ENCODE peak calls at places on chromosome 22, in ten cellular contexts. Y is left lung, P is dorsolateral prefrontal cortex, X is fibroblast of pulmonary artery, I is fibroblast of villous mesenchyme, D is heart right ventricle, H is brain microvascular endothelial cell, G is left ventricle myocardium inferior, T is thoracic aorta, N is AG09319. Z is an unnamed sample.

GRCh38 chr22:24391836-24392217 is 35.6 kb upstream of the ADORA2A start:
- DNase-seq in Y (no peak), P (no peak), X (peak; percentile 77), I (peak; percentile 78), D (no peak), H (peak; percentile 72), G (no peak), T (no peak), N (peak; percentile 52), Z (no peak)

GRCh38 chr22:33869946-33870345 is 50.3 kb downstream of the LARGE1 start:
- DNase-seq in Y (no peak), P (no peak), X (no peak), I (no peak), D (no peak), H (no peak), G (no peak), T (no peak), N (no peak), Z (no peak)

GRCh38 chr22:19878461-19879247 is 24.0 kb upstream of the GNB1L start:
- DNase-seq in Y (no peak), P (peak; percentile 39), X (no peak), I (peak; percentile 77), D (no peak), H (no peak), G (no peak), T (no peak), N (peak; percentile 29), Z (no peak)

GRCh38 chr22:47801541-47802245 is 1039.2 kb downstream of the TBC1D22A start:
- DNase-seq in Y (no peak), P (no peak), X (no peak), I (no peak), D (no peak), H (no peak), G (no peak), T (no peak), N (no peak), Z (no peak)

GRCh38 chr22:46522743-46523300 is 14.6 kb downstream of the CELSR1 start:
- DNase-seq in Y (no peak), P (no peak), X (no peak), I (no peak), D (no peak), H (no peak), G (no peak), T (no peak), N (no peak), Z (no peak)

GRCh38 chr22:37176464-37177061 is 11.5 kb downstream of the C1QTNF6 start:
- DNase-seq in Y (peak; percentile 82), P (no peak), X (peak; percentile 81), I (peak; percentile 95), D (peak; percentile 76), H (peak; percentile 47), G (peak; percentile 79), T (no peak), N (no peak), Z (no peak)

GRCh38 chr22:19793161-19793560 is 32.6 kb downstream of the TBX1 start:
- DNase-seq in Y (no peak), P (no peak), X (no peak), I (no peak), D (no peak), H (no peak), G (no peak), T (no peak), N (no peak), Z (no peak)

GRCh38 chr22:50027639-50028537 is 15.3 kb upstream of the IL17REL start:
- DNase-seq in Y (no peak), P (peak; percentile 77), X (no peak), I (no peak), D (no peak), H (no peak), G (no peak), T (no peak), N (no peak), Z (no peak)

GRCh38 chr22:46972901-46973831 is 210.7 kb downstream of the TBC1D22A start:
- DNase-seq in Y (no peak), P (no peak), X (no peak), I (no peak), D (no peak), H (no peak), G (no peak), T (no peak), N (no peak), Z (no peak)

GRCh38 chr22:19868773-19869471 is 14.2 kb upstream of the GNB1L start:
- DNase-seq in Y (peak; percentile 28), P (peak; percentile 55), X (no peak), I (no peak), D (no peak), H (no peak), G (peak; percentile 6), T (no peak), N (no peak), Z (no peak)

GRCh38 chr22:37178350-37179125 is 9.5 kb downstream of the C1QTNF6 start:
- DNase-seq in Y (no peak), P (peak; percentile 35), X (peak; percentile 66), I (peak; percentile 67), D (no peak), H (no peak), G (no peak), T (no peak), N (no peak), Z (peak; percentile 9)

GRCh38 chr22:28379075-28379806 is 300.4 kb downstream of the TTC28 start:
- DNase-seq in Y (no peak), P (no peak), X (no peak), I (no peak), D (no peak), H (no peak), G (no peak), T (no peak), N (no peak), Z (no peak)

GRCh38 chr22:24413726-24414385 is 13.5 kb upstream of the ADORA2A start:
- DNase-seq in Y (no peak), P (no peak), X (no peak), I (no peak), D (no peak), H (no peak), G (no peak), T (no peak), N (no peak), Z (no peak)

GRCh38 chr22:23384451-23384850 is 195.6 kb downstream of the IGLL1 start:
- DNase-seq in Y (peak; percentile 33), P (no peak), X (no peak), I (no peak), D (no peak), H (no peak), G (no peak), T (no peak), N (no peak), Z (no peak)

DNA sequence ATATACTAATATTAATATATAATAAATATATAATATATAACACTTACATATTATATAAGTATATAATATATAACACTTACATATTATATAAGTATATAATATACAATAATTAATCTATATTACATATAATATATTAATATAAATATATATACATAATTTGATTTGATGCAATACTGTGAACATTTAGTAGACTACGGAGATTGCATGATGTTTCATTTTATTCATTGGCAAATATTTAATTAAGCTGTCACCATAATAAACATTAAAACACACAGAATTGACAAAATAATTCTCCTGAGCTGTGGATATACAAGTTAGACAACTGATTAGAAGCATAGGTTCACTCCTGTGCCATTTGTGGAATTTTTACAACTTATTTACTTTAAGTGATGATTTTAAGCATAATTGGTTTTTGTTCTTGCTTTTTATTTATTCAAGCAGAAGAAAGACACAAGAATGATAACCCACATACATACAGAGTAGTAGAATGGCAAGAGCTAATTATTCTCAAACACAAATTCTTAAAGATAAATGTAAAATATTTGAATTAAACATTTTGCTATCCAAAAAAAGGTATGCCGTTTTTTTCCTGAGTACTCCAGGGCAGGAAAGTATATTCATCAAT is 65.8 kb upstream of the TOP3B start:
- DNase-seq in Y (no peak), P (no peak), X (no peak), I (no peak), D (no peak), H (no peak), G (no peak), T (no peak), N (no peak), Z (no peak)
- TF ChIP-seq CTCF in Y (no peak), P (no peak), X (no peak), I (no peak), D (no peak), H (no peak), G (no peak), T (no peak), N (no peak), Z (no peak)

DNA sequence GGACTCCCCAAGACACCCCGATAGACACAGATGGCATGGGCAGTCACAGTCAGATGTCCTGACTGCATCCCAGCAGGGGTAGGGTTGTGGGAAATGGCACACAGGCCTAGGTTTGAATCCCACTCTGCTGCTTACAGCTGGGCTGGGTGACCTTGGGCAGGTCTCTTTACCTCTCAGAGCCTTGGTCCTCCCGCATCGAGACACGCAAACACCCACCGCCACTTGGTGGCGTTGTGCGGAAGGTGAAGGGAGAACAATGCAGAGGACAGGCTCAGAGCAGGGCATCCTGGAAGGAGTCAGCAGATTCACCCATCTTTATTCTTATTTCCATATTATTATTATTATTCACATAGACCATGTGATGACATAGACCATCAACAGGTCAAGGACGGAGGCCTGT is 140.5 kb downstream of the MIAT start:
- DNase-seq in Y (no peak), P (no peak), X (no peak), I (no peak), D (no peak), H (no peak), G (no peak), T (no peak), N (no peak), Z (no peak)
- TF ChIP-seq CTCF in Y (no peak), P (no peak), X (no peak), I (peak; percentile 6), D (no peak), H (peak; percentile 42), G (no peak), T (no peak), N (no peak), Z (no peak)

DNA sequence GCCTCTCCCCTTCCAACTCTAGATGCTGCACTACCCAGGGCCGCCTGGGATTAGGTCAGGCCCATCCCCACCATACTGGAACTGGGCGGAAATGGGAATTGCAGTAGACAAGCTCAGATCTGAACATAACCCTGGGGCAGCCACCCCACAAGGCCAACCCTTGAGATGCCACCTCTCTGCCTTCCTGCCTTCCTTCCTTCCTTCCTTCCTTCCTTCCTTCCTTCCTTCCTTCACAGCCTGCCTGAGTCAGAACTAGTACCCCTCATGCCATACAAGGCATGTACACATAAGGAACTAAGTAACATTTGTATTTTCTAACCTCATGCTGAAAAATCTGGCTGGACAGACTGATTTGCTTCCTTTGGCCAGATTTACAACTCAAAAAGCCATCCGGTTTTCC is 28.0 kb downstream of the SHISAL1 start:
- DNase-seq in Y (no peak), P (no peak), X (no peak), I (no peak), D (no peak), H (no peak), G (no peak), T (no peak), N (no peak), Z (no peak)
- TF ChIP-seq CTCF in Y (no peak), P (no peak), X (no peak), I (no peak), D (no peak), H (no peak), G (no peak), T (no peak), N (no peak), Z (no peak)

DNA sequence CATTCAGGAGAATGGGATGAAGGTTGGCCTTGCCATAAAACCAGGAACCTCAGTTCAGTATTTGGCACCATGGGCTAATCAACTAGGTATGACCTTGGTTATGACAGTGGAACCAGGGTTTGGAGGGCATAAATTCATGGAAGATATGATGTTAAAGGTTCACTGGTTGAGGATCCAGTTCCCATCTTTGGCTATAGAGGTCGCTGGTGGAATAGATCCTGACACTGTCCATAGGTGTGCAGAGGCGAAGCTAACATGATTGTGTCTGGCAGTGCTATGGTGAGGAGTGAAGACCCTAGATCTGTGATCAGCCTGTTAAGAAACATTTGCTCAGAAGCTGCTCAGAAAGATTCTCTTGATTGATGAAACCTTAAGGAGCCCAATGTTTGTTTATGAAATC is 5.7 kb downstream of the NF2 start:
- DNase-seq in Y (no peak), P (no peak), X (no peak), I (no peak), D (no peak), H (no peak), G (no peak), T (no peak), N (no peak), Z (no peak)
- TF ChIP-seq CTCF in Y (no peak), P (no peak), X (peak; percentile 44), I (peak; percentile 53), D (no peak), H (peak; percentile 52), G (peak; percentile 29), T (no peak), N (no peak), Z (peak; percentile 2)

Z was measured in GM13977.